ENCODE peak calls at places on chromosome 10, in five cellular contexts. G is activated T-helper 1 cell treated with anti-CD3 and anti-CD28 coated beads, Interleukin-12 subunit alpha, Interleukin-12 subunit beta, Interleukin-2, Interleukin-4 antibody, amounts not matched to agents 30 ng/mL and 10 ng/mL and 1 ng/mL, durations not matched to agents 14 hours and 24 hours and 36 hours; R is left ventricle myocardium inferior; Q is Calu3; V is caudate nucleus. J is an unnamed sample.

GRCh38 chr10:60955957-60956425 is 12.0 kb upstream of the RHOBTB1 start:
- DNase-seq in G (no peak), R (no peak), Q (peak), V (no peak), J (no peak)

GRCh38 chr10:23065549-23065948 is 29.8 kb upstream of the MSRB2 start:
- DNase-seq in G (no peak), R (peak), Q (peak), V (peak), J (peak)

GRCh38 chr10:5466451-5466996 is 32.8 kb downstream of the CALML5 start:
- DNase-seq in G (no peak), R (no peak), Q (peak), V (no peak), J (no peak)

GRCh38 chr10:122132331-122132755 is 138.8 kb upstream of the BTBD16 start:
- DNase-seq in G (no peak), R (no peak), Q (no peak), V (no peak), J (no peak)

GRCh38 chr10:126137557-126138221 is 241.3 kb downstream of the FANK1 start:
- DNase-seq in G (no peak), R (no peak), Q (no peak), V (no peak), J (no peak)

GRCh38 chr10:13712799-13713581 is 126.2 kb downstream of the PRPF18 start:
- DNase-seq in G (no peak), R (peak), Q (peak), V (no peak), J (peak)

GRCh38 chr10:35336921-35337741 is 822 bp downstream of the CCNY start:
- DNase-seq in G (no peak), R (peak), Q (peak), V (no peak), J (peak)

GRCh38 chr10:24469993-24470392 is 253.7 kb downstream of the ARHGAP21 start:
- DNase-seq in G (no peak), R (no peak), Q (peak), V (no peak), J (peak)

GRCh38 chr10:78931333-78932083 is 137.3 kb upstream of the ZMIZ1 start:
- DNase-seq in G (no peak), R (peak), Q (no peak), V (no peak), J (no peak)